ENCODE peak calls at places on chromosomes 13 and 19, in six cellular contexts. N is CD8-positive, alpha-beta T cell; D is astrocyte; U is uterus; R is breast epithelium; A is pancreas. S is an unnamed sample. For H3K4me1, the result is how much of the 10 kb centered on the place peaks cover.

GRCh38 chr13:94825507-94825906 is 113.2 kb upstream of the SOX21 start:
- DNase-seq in N (no peak), D (peak), A (peak), R (peak), U (peak), S (no peak)

GRCh38 chr19:38317104-38317612 is 1.4 kb upstream of the YIF1B start:
- DNase-seq in D (no peak), R (no peak), U (no peak), A (no peak), N (peak), S (no peak)

GRCh38 chr13:48816696-48817095 is 159.0 kb upstream of the FNDC3A start:
- DNase-seq in R (no peak), N (no peak), D (no peak), A (no peak), U (no peak), S (no peak)

GRCh38 chr13:75549262-75550158 is at the start of gene UCHL3:
- DNase-seq in N (peak), A (peak), R (peak), U (peak), D (peak), S (peak)

GRCh38 chr19:46732172-46732938 is 13.5 kb upstream of the FKRP start:
- DNase-seq in U (no peak), R (no peak), D (peak), A (no peak), N (no peak), S (no peak)

GRCh38 chr13:113838711-113839201 is 25.1 kb downstream of the GAS6 start:
- DNase-seq in U (no peak), R (no peak), A (no peak), N (no peak), D (no peak), S (no peak)

GRCh38 chr13:53064721-53065120 is 36.1 kb downstream of the OLFM4 start:
- DNase-seq in R (no peak), A (peak), D (no peak), U (peak), N (no peak), S (no peak)

GRCh38 chr19:38057954-38058690 is 151.1 kb downstream of the SIPA1L3 start:
- DNase-seq in U (no peak), R (peak), A (peak), D (no peak), N (no peak), S (no peak)

GRCh38 chr19:39351537-39352037 is 9.4 kb downstream of the SAMD4B start:
- DNase-seq in D (no peak), N (no peak), A (no peak), R (no peak), U (no peak), S (no peak)

GRCh38 chr19:48806518-48806817 is 4.4 kb downstream of the BCAT2 start:
- DNase-seq in N (no peak), U (peak), D (peak), R (no peak), A (no peak), S (no peak)

GRCh38 chr13:40406405-40407138 is 259.9 kb downstream of the FOXO1 start:
- DNase-seq in A (no peak), N (no peak), U (peak), R (no peak), D (peak), S (peak)

GRCh38 chr19:50465986-50466771 is 10.1 kb upstream of the EMC10 start:
- DNase-seq in R (no peak), D (no peak), U (no peak), A (no peak), N (no peak), S (no peak)

GRCh38 chr13:22047082-22047784 is 376.4 kb downstream of the FGF9 start:
- DNase-seq in R (no peak), N (no peak), U (no peak), A (no peak), D (no peak), S (peak)

GRCh38 chr19:8208119-8208709 is 956 bp upstream of the CERS4 start:
- DNase-seq in R (peak), D (no peak), N (no peak), U (peak), A (peak), S (no peak)

GRCh38 chr13:113981201-113981605 is 7.3 kb upstream of the C13orf46 start:
- DNase-seq in U (no peak), A (peak), D (no peak), N (no peak), R (peak), S (peak)

GRCh38 chr19:46239193-46239767 is 9.7 kb downstream of the IGFL1 start:
- DNase-seq in D (no peak), A (no peak), U (no peak), R (no peak), N (no peak), S (no peak)

GRCh38 chr13:40590112-40590862 is 76.2 kb downstream of the FOXO1 start:
- DNase-seq in N (no peak), R (no peak), U (no peak), D (no peak), A (no peak), S (no peak)

GRCh38 chr19:343941-344624 is 513 bp downstream of the MIER2 start:
- DNase-seq in N (peak), R (no peak), D (no peak), U (no peak), A (no peak), S (no peak)

GRCh38 chr13:31090921-31091624 is 70.6 kb downstream of the HSPH1 start:
- DNase-seq in U (no peak), D (no peak), R (no peak), N (no peak), A (no peak), S (no peak)

GRCh38 chr13:39737047-39737446 is 81.6 kb downstream of the COG6 start:
- DNase-seq in N (no peak), R (no peak), A (no peak), U (no peak), D (no peak), S (no peak)

GRCh38 chr19:12244370-12244769 is 50.3 kb downstream of the ZNF44 start:
- DNase-seq in A (no peak), D (no peak), R (no peak), U (no peak), N (no peak), S (no peak)

GRCh38 chr13:50494110-50494509 is 349.4 kb downstream of the DLEU7 start:
- DNase-seq in D (no peak), A (no peak), U (no peak), N (no peak), R (no peak), S (no peak)

GRCh38 chr13:59337070-59337469 is 826.7 kb downstream of the DIAPH3 start:
- DNase-seq in R (no peak), U (no peak), A (no peak), D (no peak), N (no peak), S (no peak)

GRCh38 chr13:114146629-114147028 is 14.2 kb upstream of the RASA3 start:
- DNase-seq in D (no peak), R (no peak), U (no peak), N (no peak), A (no peak), S (no peak)

GRCh38 chr13:39462456-39462855 is 140.5 kb downstream of the LHFPL6 start:
- DNase-seq in N (no peak), U (no peak), D (peak), A (no peak), R (no peak), S (peak)

GRCh38 chr13:75443356-75443958 is 38.5 kb downstream of the TBC1D4 start:
- DNase-seq in N (no peak), R (no peak), D (no peak), A (no peak), U (no peak), S (no peak)

GRCh38 chr13:81051873-81052272 is 710.9 kb upstream of the SPRY2 start:
- DNase-seq in U (no peak), N (no peak), R (no peak), A (no peak), D (no peak), S (no peak)

GRCh38 chr13:99376132-99376531 is 68.9 kb upstream of the GPR183 start:
- DNase-seq in D (no peak), R (no peak), U (no peak), A (no peak), N (no peak), S (no peak)

GRCh38 chr13:46592410-46592809 is 39.4 kb downstream of the LRCH1 start:
- DNase-seq in D (peak), N (no peak), R (no peak), U (no peak), A (no peak), S (no peak)

GRCh38 chr13:106133025-106133424 is 402.4 kb downstream of the EFNB2 start:
- DNase-seq in R (no peak), N (no peak), U (no peak), D (peak), A (no peak), S (no peak)

GRCh38 chr19:38731654-38732301 is 12.5 kb downstream of the CAPN12 start:
- DNase-seq in D (no peak), A (peak), U (no peak), N (no peak), R (peak), S (no peak)

GRCh38 chr19:50460161-50460765 is 16.0 kb upstream of the EMC10 start:
- DNase-seq in R (no peak), N (no peak), U (no peak), D (peak), A (no peak), S (peak)

GRCh38 chr13:43574601-43575000 is 212.2 kb downstream of the ENOX1 start:
- DNase-seq in A (no peak), U (no peak), D (peak), R (no peak), N (no peak), S (no peak)

GRCh38 chr19:38375748-38376147 is 1.4 kb downstream of the PSMD8 start:
- DNase-seq in A (no peak), N (no peak), R (no peak), D (no peak), U (no peak), S (no peak)

GRCh38 chr19:39398297-39398864 is 7.2 kb downstream of the MED29 start:
- DNase-seq in N (peak), U (peak), A (no peak), D (peak), R (no peak), S (peak)

GRCh38 chr13:50162001-50162400 is 146.8 kb downstream of the KCNRG start:
- DNase-seq in U (no peak), R (no peak), N (no peak), D (no peak), A (no peak), S (no peak)

GRCh38 chr19:52138614-52139290 is 986 bp downstream of the ZNF616 start:
- DNase-seq in D (peak), A (peak), N (no peak), R (no peak), U (peak), S (no peak)
- H3K4me1 ChIP-seq in D (under half), A (under half), N (under half), R (under half), U (under half), S (under half)

GRCh38 chr19:28466107-28467045 is 746.6 kb downstream of the UQCRFS1 start:
- DNase-seq in U (no peak), D (peak), R (no peak), N (peak), A (peak), S (peak)
- TF ChIP-seq CTCF in U (peak), D (peak), R (no peak), N (peak), A (peak), S (peak)

DNA sequence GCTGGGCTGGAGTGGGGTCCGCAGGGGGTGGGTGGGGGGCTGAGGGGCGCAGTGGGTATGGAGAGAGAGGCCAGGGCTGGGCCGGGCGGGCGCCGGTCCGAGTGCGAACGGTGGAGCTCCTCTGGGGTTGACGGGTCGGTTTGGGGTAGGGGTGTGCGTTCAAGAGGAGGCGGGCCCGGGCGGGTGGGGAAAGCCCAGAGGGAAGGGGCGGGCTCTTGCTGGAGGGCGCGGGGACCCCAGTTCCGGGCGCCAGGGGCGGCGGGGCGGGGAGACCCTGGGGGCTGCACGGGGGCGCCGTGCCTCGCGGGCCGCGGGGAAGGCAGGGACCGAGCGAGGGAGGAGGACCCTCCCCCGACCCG is 8.0 kb upstream of the SHISA7 start:
- DNase-seq in D (no peak), A (no peak), R (no peak), N (no peak), U (no peak), S (no peak)
- H3K27ac ChIP-seq in D (no peak), A (no peak), R (no peak), N (no peak), U (no peak), S (no peak)

GRCh38 chr19:6834433-6834832 is 52.9 kb upstream of the ADGRE1 start:
- DNase-seq in N (no peak), A (no peak), R (no peak), D (no peak), U (no peak), S (no peak)
- H3K4me1 ChIP-seq in N (under half), A (under half), R (under half), D (under half), U (under half), S (under half)

GRCh38 chr19:1353144-1353543 is 30.6 kb upstream of the NDUFS7 start:
- DNase-seq in U (no peak), A (no peak), N (no peak), R (no peak), D (no peak), S (no peak)

GRCh38 chr19:1355258-1355973 is 28.3 kb upstream of the NDUFS7 start:
- DNase-seq in U (no peak), N (no peak), A (no peak), R (no peak), D (no peak), S (no peak)

GRCh38 chr19:1357695-1358094 is 26.0 kb upstream of the NDUFS7 start:
- DNase-seq in A (no peak), D (no peak), N (no peak), R (no peak), U (no peak), S (no peak)

GRCh38 chr19:1355974-1356865 is 27.5 kb upstream of the NDUFS7 start:
- DNase-seq in N (no peak), D (peak), R (no peak), A (no peak), U (peak), S (no peak)

GRCh38 chr19:1354496-1355257 is 29.0 kb upstream of the NDUFS7 start:
- DNase-seq in A (peak), R (peak), N (peak), D (peak), U (peak), S (peak)
- TF ChIP-seq CTCF in A (no peak), R (no peak), N (no peak), D (no peak), U (peak), S (peak)

GRCh38 chr19:32406161-32407003 is 812 bp downstream of the DPY19L3 start:
- DNase-seq in D (no peak), R (no peak), A (peak), N (no peak), U (no peak), S (no peak)

GRCh38 chr19:32404213-32404938 is 1.2 kb upstream of the DPY19L3 start:
- DNase-seq in A (peak), N (no peak), U (no peak), D (no peak), R (no peak), S (no peak)

GRCh38 chr19:32405431-32406160 is at the start of gene DPY19L3:
- DNase-seq in D (peak), R (peak), A (peak), N (peak), U (peak), S (peak)

GRCh38 chr19:32404939-32405430 is 585 bp upstream of the DPY19L3 start:
- DNase-seq in N (no peak), R (peak), D (peak), A (peak), U (peak), S (no peak)

GRCh38 chr19:32407004-32407992 is 1.7 kb downstream of the DPY19L3 start:
- DNase-seq in N (no peak), D (peak), A (peak), U (peak), R (no peak), S (no peak)
- H3K27ac ChIP-seq in N (no peak), D (no peak), A (peak), U (peak), R (peak), S (no peak)

S was measured in foreskin keratinocyte.